ENCODE peak calls at places on chromosomes 3 and 15, in six cellular contexts. U is BE2C, V is mammary epithelial cell, K is neural progenitor cell, Q is GM06990, F is AG09309. J is an unnamed sample.
A peak's percentile ranks its signal among the peaks of the same experiment; 100 is the strongest.

GRCh38 chr3:105513042-105513441 is 146.3 kb downstream of the ALCAM start:
- DNase-seq in U (no peak), V (peak; percentile 17), K (no peak), Q (no peak), F (peak; percentile 44), J (peak; percentile 16)

GRCh38 chr15:77013786-77014136 is 18.8 kb downstream of the PSTPIP1 start:
- DNase-seq in U (no peak), V (peak; percentile 30), K (no peak), Q (peak; percentile 68), F (no peak), J (no peak)

GRCh38 chr3:141656771-141657170 is 81.3 kb upstream of the RNF7 start:
- DNase-seq in U (no peak), V (peak; percentile 72), K (no peak), Q (no peak), F (peak; percentile 86), J (peak; percentile 70)

GRCh38 chr3:8739757-8740508 is 6.3 kb downstream of the CAV3 start:
- DNase-seq in U (no peak), V (peak; percentile 99), K (no peak), Q (no peak), F (no peak), J (no peak)

GRCh38 chr15:78168591-78168990 is 19.4 kb downstream of the IDH3A start:
- DNase-seq in U (no peak), V (no peak), K (no peak), Q (no peak), F (no peak), J (no peak)

GRCh38 chr3:119643528-119643927 is 16.9 kb downstream of the POPDC2 start:
- DNase-seq in U (no peak), V (peak; percentile 84), K (no peak), Q (no peak), F (peak; percentile 52), J (no peak)

GRCh38 chr3:69081583-69082262 is 1.6 kb upstream of the UBA3 start:
- DNase-seq in U (peak; percentile 49), V (peak; percentile 37), K (no peak), Q (no peak), F (no peak), J (no peak)

GRCh38 chr3:172129868-172130751 is 90.7 kb downstream of the FNDC3B start:
- DNase-seq in U (peak; percentile 89), V (peak; percentile 98), K (no peak), Q (no peak), F (peak; percentile 98), J (peak; percentile 99)

GRCh38 chr3:133940536-133940935 is 44.9 kb upstream of the RAB6B start:
- DNase-seq in U (no peak), V (no peak), K (no peak), Q (no peak), F (no peak), J (no peak)

GRCh38 chr3:111735271-111735758 is 123.8 kb upstream of the PHLDB2 start:
- DNase-seq in U (no peak), V (peak; percentile 93), K (no peak), Q (no peak), F (peak; percentile 86), J (peak; percentile 62)

GRCh38 chr15:92580521-92580920 is 75.1 kb downstream of the FAM174B start:
- DNase-seq in U (no peak), V (no peak), K (no peak), Q (no peak), F (no peak), J (no peak)

GRCh38 chr3:108804956-108805355 is 17.6 kb upstream of the TRAT1 start:
- DNase-seq in U (no peak), V (no peak), K (no peak), Q (no peak), F (no peak), J (no peak)

GRCh38 chr3:128167973-128168674 is 14.8 kb downstream of the EEFSEC start:
- DNase-seq in U (no peak), V (no peak), K (peak; percentile 42), Q (no peak), F (no peak), J (no peak)

GRCh38 chr15:101277038-101277822 is at the start of gene SELENOS:
- DNase-seq in U (peak; percentile 96), V (peak; percentile 89), K (peak; percentile 97), Q (peak; percentile 90), F (no peak), J (peak; percentile 75)

GRCh38 chr3:16301490-16301889 is 36.5 kb downstream of the OXNAD1 start:
- DNase-seq in U (no peak), V (no peak), K (peak; percentile 23), Q (no peak), F (no peak), J (no peak)

GRCh38 chr15:77866186-77866585 is 211.3 kb downstream of the TBC1D2B start:
- DNase-seq in U (no peak), V (no peak), K (no peak), Q (no peak), F (no peak), J (no peak)

GRCh38 chr3:46312996-46313395 is 40.9 kb upstream of the CCR2 start:
- DNase-seq in U (no peak), V (peak; percentile 75), K (no peak), Q (no peak), F (peak; percentile 11), J (no peak)

GRCh38 chr15:73985101-73985873 is 6.8 kb downstream of the STOML1 start:
- DNase-seq in U (no peak), V (peak; percentile 85), K (no peak), Q (no peak), F (no peak), J (no peak)

GRCh38 chr15:35000511-35000910 is 12.4 kb upstream of the ZNF770 start:
- DNase-seq in U (no peak), V (peak; percentile 98), K (no peak), Q (no peak), F (peak; percentile 28), J (peak; percentile 56)

GRCh38 chr15:74789171-74789627 is 7.3 kb downstream of the CSK start:
- DNase-seq in U (no peak), V (no peak), K (no peak), Q (no peak), F (no peak), J (no peak)

GRCh38 chr15:78018445-78018844 is 59.1 kb downstream of the TBC1D2B start:
- DNase-seq in U (no peak), V (no peak), K (no peak), Q (no peak), F (no peak), J (no peak)

GRCh38 chr3:49411550-49411967 is 217 bp downstream of the RHOA start:
- DNase-seq in U (peak; percentile 26), V (no peak), K (peak; percentile 86), Q (no peak), F (no peak), J (no peak)

GRCh38 chr3:32109256-32109655 is 2.8 kb downstream of the GPD1L start:
- DNase-seq in U (peak; percentile 45), V (no peak), K (no peak), Q (no peak), F (peak; percentile 11), J (peak; percentile 44)

GRCh38 chr3:42013652-42014442 is 51.9 kb upstream of the ULK4 start:
- DNase-seq in U (peak; percentile 25), V (no peak), K (peak; percentile 66), Q (peak; percentile 65), F (no peak), J (no peak)
- TF ChIP-seq CTCF in U (no peak), V (no peak), K (no peak), Q (no peak), F (no peak), J (no peak)

DNA sequence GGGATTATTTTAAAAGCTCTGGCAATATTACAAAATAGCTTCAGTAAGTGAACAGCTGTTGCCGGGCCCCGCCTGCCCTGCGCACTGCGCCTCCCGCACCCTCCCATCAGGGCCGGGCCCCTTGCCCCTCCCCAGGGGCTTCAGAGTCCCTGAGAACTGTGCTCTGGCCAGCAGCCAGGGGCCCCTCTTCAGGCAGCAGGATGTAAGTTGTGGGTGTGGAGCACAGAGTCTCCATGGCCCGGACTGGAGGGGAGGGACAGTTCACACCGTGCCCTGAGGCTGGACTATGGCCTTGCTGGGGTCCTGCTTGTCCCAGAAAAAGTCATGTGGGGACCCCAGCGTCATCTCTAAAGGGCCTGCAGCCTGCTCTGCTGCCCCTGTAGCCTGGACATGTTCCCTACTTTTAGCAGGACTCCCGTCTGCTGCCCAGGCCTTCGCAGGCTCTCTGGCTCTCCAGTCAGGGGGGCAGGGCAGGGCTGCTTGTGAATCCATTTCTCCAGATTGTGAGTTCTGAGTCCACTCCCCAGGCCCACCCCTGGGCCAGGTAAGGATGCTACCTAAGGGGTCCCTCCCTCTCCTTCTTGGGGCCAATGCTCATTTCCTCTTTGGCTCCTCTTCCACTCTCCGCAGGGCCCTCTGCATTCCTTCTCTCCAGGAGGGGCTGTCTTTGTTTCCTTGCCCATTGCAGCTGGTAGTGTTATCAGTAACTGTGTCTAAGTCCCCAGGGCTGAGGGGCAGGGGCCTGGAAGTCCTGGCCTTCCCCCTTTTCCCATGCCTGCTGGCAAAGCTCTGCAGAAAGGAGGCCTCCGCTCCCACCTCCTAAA is 12.8 kb upstream of the CACNA2D2 start:
- DNase-seq in U (peak; percentile 92), V (no peak), K (peak; percentile 89), Q (no peak), F (no peak), J (no peak)
- TF ChIP-seq CTCF in U (no peak), V (no peak), K (no peak), Q (no peak), F (no peak), J (no peak)

DNA sequence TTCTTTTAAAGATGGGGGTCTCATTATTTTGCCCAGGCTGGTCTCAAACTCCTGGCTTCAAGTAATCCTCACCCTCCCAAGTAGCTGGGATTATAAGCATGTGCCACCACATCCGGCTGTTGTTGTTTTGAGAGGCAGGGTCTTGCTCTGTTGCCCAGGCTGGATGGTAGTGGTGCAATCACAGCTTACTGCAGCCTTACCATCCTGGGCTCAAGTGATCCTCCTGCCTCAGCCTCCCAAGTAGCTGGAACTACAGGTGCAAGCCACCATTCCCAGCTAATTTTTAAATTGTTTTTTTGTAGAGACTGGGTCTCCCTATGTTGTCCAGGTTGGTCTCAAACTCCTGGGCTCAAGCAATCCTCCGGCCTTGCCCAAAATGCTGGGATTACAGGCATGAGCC is 105.5 kb downstream of the SENP2 start:
- DNase-seq in U (no peak), V (no peak), K (no peak), Q (no peak), F (no peak), J (no peak)
- TF ChIP-seq CTCF in U (no peak), V (no peak), K (no peak), Q (no peak), F (no peak), J (no peak)

GRCh38 chr3:113339616-113340244 is 101.6 kb downstream of the CFAP44 start:
- DNase-seq in U (no peak), V (no peak), K (peak; percentile 6), Q (no peak), F (no peak), J (no peak)
- TF ChIP-seq CTCF in U (peak; percentile 49), V (no peak), K (peak; percentile 51), Q (no peak), F (peak; percentile 14), J (no peak)

GRCh38 chr3:165188452-165188851 is 7.7 kb downstream of the SLITRK3 start:
- DNase-seq in U (no peak), V (no peak), K (no peak), Q (no peak), F (no peak), J (no peak)
- TF ChIP-seq CTCF in U (no peak), V (no peak), K (no peak), Q (no peak), F (no peak), J (no peak)

DNA sequence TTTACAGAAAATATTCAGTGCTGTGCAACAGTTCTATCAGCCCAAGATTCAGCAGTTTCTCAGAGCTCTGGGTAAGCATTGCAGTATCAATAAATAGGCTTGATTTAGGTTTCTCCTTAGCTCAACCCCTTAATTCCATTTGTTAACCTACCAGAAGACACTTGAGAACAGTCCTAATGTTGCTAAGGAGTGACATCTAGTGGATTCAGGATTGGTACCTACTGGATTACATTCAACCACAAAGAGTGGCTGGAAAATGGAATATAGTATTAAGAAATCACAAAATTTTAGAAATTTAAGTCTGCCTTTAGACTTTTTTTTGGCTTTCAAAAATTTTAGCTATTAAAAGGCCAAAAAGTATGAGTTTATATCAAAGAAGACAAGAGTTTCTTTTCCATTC is 34.7 kb downstream of the POLG start:
- DNase-seq in U (no peak), V (no peak), K (no peak), Q (no peak), F (peak; percentile 28), J (no peak)
- TF ChIP-seq CTCF in U (peak; percentile 30), V (peak; percentile 9), K (peak; percentile 12), Q (no peak), F (peak; percentile 53), J (peak; percentile 35)